ENCODE peak calls at places on chromosomes 11 and 22, in six cellular contexts. One of them, this sample, is unnamed.

GRCh38 chr11:43830928-43831440 is 49.6 kb upstream of the ALKBH3 start:
- DNase-seq in heart left ventricle: peak; percentile 46
- DNase-seq in left lung: no peak
- DNase-seq in testis: no peak
- DNase-seq in psoas muscle: peak; percentile 59
- DNase-seq in upper lobe of right lung: no peak
- DNase-seq in this sample: peak; percentile 39

GRCh38 chr11:6646040-6646439 is 9.6 kb downstream of the DCHS1 start:
- DNase-seq in left lung: peak; percentile 75
- DNase-seq in psoas muscle: peak; percentile 91
- DNase-seq in testis: no peak
- DNase-seq in upper lobe of right lung: no peak
- DNase-seq in heart left ventricle: peak; percentile 88
- DNase-seq in this sample: no peak

GRCh38 chr11:9357041-9357440 is 27.4 kb upstream of the IPO7 start:
- DNase-seq in heart left ventricle: no peak
- DNase-seq in psoas muscle: no peak
- DNase-seq in upper lobe of right lung: no peak
- DNase-seq in left lung: no peak
- DNase-seq in testis: no peak
- DNase-seq in this sample: no peak

GRCh38 chr22:38901111-38901641 is 29.2 kb upstream of the CBX6 start:
- DNase-seq in upper lobe of right lung: no peak
- DNase-seq in testis: no peak
- DNase-seq in left lung: no peak
- DNase-seq in heart left ventricle: no peak
- DNase-seq in psoas muscle: no peak
- DNase-seq in this sample: peak; percentile 40

GRCh38 chr11:122075016-122075415 is 41.0 kb downstream of the BLID start:
- DNase-seq in testis: no peak
- DNase-seq in heart left ventricle: no peak
- DNase-seq in left lung: no peak
- DNase-seq in psoas muscle: no peak
- DNase-seq in upper lobe of right lung: no peak
- DNase-seq in this sample: no peak

GRCh38 chr22:37187891-37188761 is at the start of gene C1QTNF6:
- DNase-seq in upper lobe of right lung: peak; percentile 64
- DNase-seq in left lung: peak; percentile 59
- DNase-seq in testis: no peak
- DNase-seq in heart left ventricle: peak; percentile 57
- DNase-seq in psoas muscle: peak; percentile 56
- DNase-seq in this sample: peak; percentile 70

GRCh38 chr11:15665368-15665871 is 550.7 kb downstream of the INSC start:
- DNase-seq in testis: no peak
- DNase-seq in heart left ventricle: no peak
- DNase-seq in upper lobe of right lung: no peak
- DNase-seq in psoas muscle: no peak
- DNase-seq in left lung: no peak
- DNase-seq in this sample: no peak

GRCh38 chr22:43319661-43320486 is 23.3 kb downstream of the SCUBE1 start:
- DNase-seq in upper lobe of right lung: no peak
- DNase-seq in left lung: no peak
- DNase-seq in heart left ventricle: no peak
- DNase-seq in testis: no peak
- DNase-seq in psoas muscle: no peak
- DNase-seq in this sample: no peak

GRCh38 chr22:25623310-25623734 is 58.8 kb downstream of the GRK3 start:
- DNase-seq in left lung: no peak
- DNase-seq in testis: no peak
- DNase-seq in upper lobe of right lung: no peak
- DNase-seq in heart left ventricle: no peak
- DNase-seq in psoas muscle: no peak
- DNase-seq in this sample: no peak

GRCh38 chr22:20116376-20116950 is 559 bp downstream of the RANBP1 start:
- DNase-seq in upper lobe of right lung: no peak
- DNase-seq in heart left ventricle: no peak
- DNase-seq in testis: no peak
- DNase-seq in psoas muscle: peak; percentile 73
- DNase-seq in left lung: peak; percentile 78
- DNase-seq in this sample: no peak

GRCh38 chr22:41976070-41976901 is 7.0 kb downstream of the SEPTIN3 start:
- DNase-seq in upper lobe of right lung: peak; percentile 76
- DNase-seq in heart left ventricle: no peak
- DNase-seq in left lung: peak; percentile 91
- DNase-seq in psoas muscle: peak; percentile 66
- DNase-seq in testis: peak; percentile 37
- DNase-seq in this sample: peak; percentile 72

GRCh38 chr11:82927264-82927880 is 25.8 kb downstream of the DDIAS start:
- DNase-seq in upper lobe of right lung: no peak
- DNase-seq in psoas muscle: no peak
- DNase-seq in testis: no peak
- DNase-seq in left lung: no peak
- DNase-seq in heart left ventricle: no peak
- DNase-seq in this sample: peak; percentile 26

GRCh38 chr22:41576877-41577276 is 12.8 kb downstream of the PMM1 start:
- DNase-seq in left lung: no peak
- DNase-seq in psoas muscle: peak; percentile 72
- DNase-seq in upper lobe of right lung: no peak
- DNase-seq in heart left ventricle: peak; percentile 73
- DNase-seq in testis: peak; percentile 81
- DNase-seq in this sample: peak; percentile 84

GRCh38 chr11:116540645-116541044 is 232.1 kb downstream of the BUD13 start:
- DNase-seq in testis: no peak
- DNase-seq in left lung: no peak
- DNase-seq in heart left ventricle: no peak
- DNase-seq in upper lobe of right lung: no peak
- DNase-seq in psoas muscle: no peak
- DNase-seq in this sample: peak; percentile 30

GRCh38 chr22:41989246-41989645 is 9.3 kb upstream of the WBP2NL start:
- DNase-seq in left lung: no peak
- DNase-seq in upper lobe of right lung: peak; percentile 38
- DNase-seq in psoas muscle: no peak
- DNase-seq in heart left ventricle: no peak
- DNase-seq in testis: no peak
- DNase-seq in this sample: no peak

GRCh38 chr11:104120493-104121200 is 43.3 kb downstream of the PDGFD start:
- DNase-seq in left lung: no peak
- DNase-seq in testis: no peak
- DNase-seq in upper lobe of right lung: no peak
- DNase-seq in heart left ventricle: no peak
- DNase-seq in psoas muscle: no peak
- DNase-seq in this sample: no peak

GRCh38 chr22:47448231-47449035 is 686.0 kb downstream of the TBC1D22A start:
- DNase-seq in psoas muscle: no peak
- DNase-seq in upper lobe of right lung: no peak
- DNase-seq in testis: no peak
- DNase-seq in heart left ventricle: no peak
- DNase-seq in left lung: peak; percentile 55
- DNase-seq in this sample: no peak

GRCh38 chr11:14578551-14578956 is 58.4 kb upstream of the PSMA1 start:
- DNase-seq in testis: no peak
- DNase-seq in left lung: no peak
- DNase-seq in psoas muscle: no peak
- DNase-seq in heart left ventricle: no peak
- DNase-seq in upper lobe of right lung: no peak
- DNase-seq in this sample: peak; percentile 12

GRCh38 chr22:45246060-45246985 is 5.6 kb upstream of the KIAA0930 start:
- DNase-seq in testis: no peak
- DNase-seq in left lung: peak; percentile 21
- DNase-seq in heart left ventricle: peak; percentile 75
- DNase-seq in psoas muscle: peak; percentile 48
- DNase-seq in upper lobe of right lung: no peak
- DNase-seq in this sample: peak; percentile 54

GRCh38 chr11:64529559-64530520 is 61.2 kb upstream of the SLC22A12 start:
- DNase-seq in left lung: peak; percentile 51
- DNase-seq in heart left ventricle: no peak
- DNase-seq in psoas muscle: no peak
- DNase-seq in upper lobe of right lung: no peak
- DNase-seq in testis: no peak
- DNase-seq in this sample: no peak

GRCh38 chr11:64531906-64532312 is 59.1 kb upstream of the SLC22A12 start:
- DNase-seq in upper lobe of right lung: no peak
- DNase-seq in heart left ventricle: no peak
- DNase-seq in psoas muscle: no peak
- DNase-seq in testis: no peak
- DNase-seq in left lung: peak; percentile 58
- DNase-seq in this sample: no peak

GRCh38 chr11:64534391-64534801 is 56.6 kb upstream of the SLC22A12 start:
- DNase-seq in testis: no peak
- DNase-seq in heart left ventricle: no peak
- DNase-seq in psoas muscle: no peak
- DNase-seq in upper lobe of right lung: no peak
- DNase-seq in left lung: peak; percentile 57
- DNase-seq in this sample: no peak

GRCh38 chr11:64533501-64533900 is 57.5 kb upstream of the SLC22A12 start:
- DNase-seq in heart left ventricle: no peak
- DNase-seq in testis: no peak
- DNase-seq in left lung: no peak
- DNase-seq in upper lobe of right lung: no peak
- DNase-seq in psoas muscle: no peak
- DNase-seq in this sample: no peak

DNA sequence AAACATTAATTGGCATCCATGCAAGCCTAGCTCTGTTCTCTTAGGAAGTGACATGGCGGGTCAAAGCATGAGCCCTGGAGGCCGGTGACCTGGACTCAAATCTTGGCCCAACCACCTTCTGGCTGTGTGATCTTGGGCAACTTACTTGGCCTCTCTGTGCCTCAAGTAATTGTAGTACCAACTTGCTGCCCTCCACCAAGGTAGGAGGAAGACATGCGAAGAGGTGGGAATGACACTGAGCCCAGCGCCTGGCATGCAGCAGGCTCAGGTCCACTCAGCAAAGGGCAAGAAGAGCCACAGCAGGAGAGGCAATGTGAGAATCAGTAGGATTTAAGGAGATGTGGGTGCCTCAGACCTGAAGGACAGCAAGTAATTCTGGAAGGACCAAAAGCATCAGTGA is 59.6 kb upstream of the SLC22A12 start:
- DNase-seq in heart left ventricle: no peak
- DNase-seq in testis: no peak
- DNase-seq in upper lobe of right lung: no peak
- DNase-seq in psoas muscle: no peak
- DNase-seq in left lung: no peak
- DNase-seq in this sample: no peak
- H3K27me3 ChIP-seq in heart left ventricle: peaks cover 18% of the 10 kb centered on the region
- H3K27me3 ChIP-seq in testis: no peaks in the 10 kb centered on the region
- H3K27me3 ChIP-seq in upper lobe of right lung: peaks cover 10% of the 10 kb centered on the region
- H3K27me3 ChIP-seq in psoas muscle: no peaks in the 10 kb centered on the region
- H3K27me3 ChIP-seq in left lung: peaks cover 49% of the 10 kb centered on the region
- H3K27me3 ChIP-seq in this sample: peaks cover 15% of the 10 kb centered on the region

GRCh38 chr22:23140385-23140784 is 1.4 kb downstream of the RSPH14 start:
- DNase-seq in upper lobe of right lung: no peak
- DNase-seq in heart left ventricle: no peak
- DNase-seq in testis: no peak
- DNase-seq in left lung: no peak
- DNase-seq in psoas muscle: no peak
- DNase-seq in this sample: no peak
- H3K4me1 ChIP-seq in upper lobe of right lung: peaks cover 17% of the 10 kb centered on the region
- H3K4me1 ChIP-seq in heart left ventricle: peaks cover 33% of the 10 kb centered on the region
- H3K4me1 ChIP-seq in testis: peaks cover 6% of the 10 kb centered on the region
- H3K4me1 ChIP-seq in left lung: peaks cover 40% of the 10 kb centered on the region
- H3K4me1 ChIP-seq in psoas muscle: peaks cover 9% of the 10 kb centered on the region
- H3K4me1 ChIP-seq in this sample: peaks cover 4% of the 10 kb centered on the region

DNA sequence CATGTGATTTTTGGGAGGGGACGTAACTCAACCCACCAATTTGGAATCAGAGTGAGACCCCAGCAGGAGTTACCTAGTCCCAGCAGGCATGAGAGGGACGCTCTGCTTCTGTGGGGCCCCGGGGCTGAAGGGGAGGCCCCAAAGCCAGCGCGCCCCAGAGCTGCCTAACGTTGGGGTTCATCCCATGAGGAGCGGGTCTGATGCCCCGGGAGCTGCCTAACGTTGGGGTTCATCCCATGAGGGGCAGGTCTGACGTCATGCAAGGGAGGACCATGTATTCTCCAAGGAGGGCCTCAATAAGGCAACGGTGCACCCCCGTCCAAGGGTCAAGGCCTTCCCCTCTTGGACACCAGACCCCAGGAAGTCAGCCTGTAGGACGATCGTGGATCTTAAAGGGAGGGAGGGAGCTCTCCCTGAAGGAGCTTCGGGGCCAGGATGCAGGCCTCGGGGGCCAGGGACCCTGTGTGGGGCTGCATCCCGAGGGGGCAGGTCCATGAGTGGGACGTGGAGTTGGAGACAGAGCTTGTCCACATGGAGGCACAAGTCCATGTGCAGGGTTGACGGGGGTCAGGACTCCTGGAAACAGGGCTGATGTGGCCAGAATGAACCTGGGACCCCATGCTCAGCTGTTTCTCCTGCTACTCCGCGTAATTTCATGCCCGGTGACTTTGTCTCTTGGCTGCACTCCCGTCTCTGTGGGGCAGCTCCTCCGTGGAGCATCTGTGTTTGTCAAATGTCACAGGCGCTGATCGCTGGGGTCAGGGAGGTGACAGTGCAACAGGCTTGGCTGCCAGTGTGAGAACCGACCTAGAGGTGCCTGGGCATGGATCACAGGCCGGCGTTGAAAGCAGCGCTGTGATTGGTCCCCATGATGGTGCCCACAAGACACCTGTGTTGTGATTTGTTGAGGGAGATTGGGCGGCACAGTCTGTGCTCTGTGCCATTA is 1029.1 kb downstream of the BRD1 start:
- DNase-seq in left lung: no peak
- DNase-seq in psoas muscle: no peak
- DNase-seq in testis: peak; percentile 58
- DNase-seq in upper lobe of right lung: no peak
- DNase-seq in heart left ventricle: no peak
- DNase-seq in this sample: no peak
- H3K9me3 ChIP-seq in left lung: no peaks in the 10 kb centered on the region
- H3K9me3 ChIP-seq in psoas muscle: no peaks in the 10 kb centered on the region
- H3K9me3 ChIP-seq in testis: no peaks in the 10 kb centered on the region
- H3K9me3 ChIP-seq in upper lobe of right lung: no peaks in the 10 kb centered on the region
- H3K9me3 ChIP-seq in heart left ventricle: no peaks in the 10 kb centered on the region
- H3K9me3 ChIP-seq in this sample: no peaks in the 10 kb centered on the region

DNA sequence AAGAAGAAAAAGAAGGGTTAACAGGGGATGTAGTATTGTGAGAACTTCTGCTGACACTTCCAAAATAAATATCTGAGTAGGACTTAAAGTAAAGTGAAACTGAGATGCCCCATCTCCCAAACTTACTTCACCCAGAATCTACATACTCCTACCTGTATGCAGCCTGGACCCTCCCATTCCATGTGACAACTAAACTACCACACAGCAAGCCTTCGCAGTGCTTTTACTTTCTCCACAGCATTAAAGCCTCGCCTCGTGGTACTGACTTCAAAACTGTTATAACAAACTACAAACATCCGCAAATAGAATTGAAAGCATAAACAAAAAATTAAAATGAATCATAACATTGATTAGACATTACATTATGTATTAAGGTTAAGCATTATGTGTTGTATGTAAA is 988 bp downstream of the MPZL2 start:
- DNase-seq in left lung: no peak
- DNase-seq in upper lobe of right lung: no peak
- DNase-seq in testis: no peak
- DNase-seq in heart left ventricle: no peak
- DNase-seq in psoas muscle: no peak
- DNase-seq in this sample: no peak
- H3K27me3 ChIP-seq in left lung: no peaks in the 10 kb centered on the region
- H3K27me3 ChIP-seq in upper lobe of right lung: no peaks in the 10 kb centered on the region
- H3K27me3 ChIP-seq in testis: no peaks in the 10 kb centered on the region
- H3K27me3 ChIP-seq in heart left ventricle: peaks cover 8% of the 10 kb centered on the region
- H3K27me3 ChIP-seq in psoas muscle: peaks cover 4% of the 10 kb centered on the region
- H3K27me3 ChIP-seq in this sample: peaks cover 66% of the 10 kb centered on the region